ENCODE peak calls at places on chromosome 1, in six cellular contexts. R is cardiac fibroblast, T is tibial artery, O is mammary epithelial cell, Y is epithelial cell of esophagus, J is ovary. D is an unnamed sample.

GRCh38 chr1:182962554-182963115 is 9.7 kb upstream of the SHCBP1L start:
- DNase-seq in J (peak), Y (peak), O (peak), R (peak), T (peak), D (peak)

GRCh38 chr1:156839426-156840109 is 19.3 kb downstream of the INSRR start:
- DNase-seq in T (no peak), R (no peak), J (no peak), O (no peak), Y (no peak), D (no peak)

GRCh38 chr1:21295059-21295401 is 4.8 kb upstream of the ECE1 start:
- DNase-seq in Y (peak), R (no peak), J (no peak), T (no peak), O (no peak), D (no peak)

GRCh38 chr1:56908619-56909340 is 54.2 kb downstream of the C8A start:
- DNase-seq in R (peak), O (no peak), T (no peak), J (no peak), Y (no peak), D (peak)

GRCh38 chr1:19643113-19643512 is 998 bp upstream of the NBL1 start:
- DNase-seq in J (peak), R (no peak), Y (peak), O (peak), T (peak), D (no peak)

GRCh38 chr1:239169276-239169675 is 217.1 kb upstream of the CHRM3 start:
- DNase-seq in O (no peak), J (no peak), R (no peak), T (no peak), Y (peak), D (no peak)

GRCh38 chr1:9115656-9116205 is 13.2 kb downstream of the GPR157 start:
- DNase-seq in T (no peak), O (no peak), Y (peak), J (no peak), R (peak), D (no peak)

GRCh38 chr1:27005648-27006496 is 6.8 kb downstream of the TENT5B start:
- DNase-seq in T (no peak), J (no peak), O (no peak), Y (no peak), R (no peak), D (no peak)

GRCh38 chr1:181501612-181502011 is 18.3 kb downstream of the CACNA1E start:
- DNase-seq in Y (no peak), O (no peak), J (no peak), T (no peak), R (no peak), D (no peak)

GRCh38 chr1:209434631-209435217 is 148.8 kb upstream of the CAMK1G start:
- DNase-seq in J (no peak), T (no peak), Y (no peak), O (peak), R (no peak), D (no peak)

GRCh38 chr1:149936076-149936991 is at the start of gene MTMR11:
- DNase-seq in O (peak), J (peak), Y (peak), R (peak), T (peak), D (no peak)

GRCh38 chr1:170520601-170521000 is 11.4 kb upstream of the GORAB start:
- DNase-seq in O (no peak), R (no peak), J (no peak), T (no peak), Y (no peak), D (no peak)

GRCh38 chr1:35708952-35709351 is 9.7 kb downstream of the C1orf216 start:
- DNase-seq in O (no peak), Y (no peak), R (no peak), T (no peak), J (no peak), D (no peak)

GRCh38 chr1:35702540-35702939 is 16.1 kb downstream of the C1orf216 start:
- DNase-seq in T (no peak), R (no peak), Y (no peak), O (no peak), J (no peak), D (no peak)

GRCh38 chr1:35706846-35707245 is 11.8 kb downstream of the C1orf216 start:
- DNase-seq in J (no peak), T (no peak), R (no peak), O (no peak), Y (no peak), D (no peak)

GRCh38 chr1:35707253-35708178 is 11.2 kb downstream of the C1orf216 start:
- DNase-seq in T (no peak), J (no peak), O (no peak), R (no peak), Y (no peak), D (no peak)

GRCh38 chr1:35708179-35708891 is 10.3 kb downstream of the C1orf216 start:
- DNase-seq in R (no peak), T (no peak), J (no peak), Y (no peak), O (no peak), D (no peak)
- H3K4me3 ChIP-seq in R (peak), T (peak), J (peak), Y (peak), O (peak), D (peak)

GRCh38 chr1:92784639-92785500 is at the start of gene EVI5:
- DNase-seq in J (peak), Y (peak), O (peak), T (peak), R (peak), D (peak)
- TF ChIP-seq CTCF in J (no peak), Y (peak), O (no peak), T (no peak), R (peak), D (no peak)

GRCh38 chr1:6353948-6354658 is 39.5 kb downstream of the ACOT7 start:
- DNase-seq in Y (no peak), R (peak), J (no peak), O (no peak), T (no peak), D (no peak)
- H3K4me3 ChIP-seq in Y (no peak), R (no peak), J (no peak), O (no peak), T (no peak), D (no peak)

GRCh38 chr1:100350787-100351094 is 1.6 kb upstream of the CDC14A start:
- DNase-seq in T (no peak), R (no peak), O (no peak), Y (no peak), J (no peak), D (no peak)

GRCh38 chr1:100349276-100349675 is 3.0 kb upstream of the CDC14A start:
- DNase-seq in T (no peak), O (no peak), R (no peak), Y (no peak), J (no peak), D (no peak)

GRCh38 chr1:100352267-100353072 is at the start of gene CDC14A:
- DNase-seq in J (peak), O (peak), R (peak), T (peak), Y (peak), D (peak)

GRCh38 chr1:100353073-100353801 is 931 bp downstream of the CDC14A start:
- DNase-seq in O (peak), J (peak), R (no peak), T (peak), Y (peak), D (no peak)

DNA sequence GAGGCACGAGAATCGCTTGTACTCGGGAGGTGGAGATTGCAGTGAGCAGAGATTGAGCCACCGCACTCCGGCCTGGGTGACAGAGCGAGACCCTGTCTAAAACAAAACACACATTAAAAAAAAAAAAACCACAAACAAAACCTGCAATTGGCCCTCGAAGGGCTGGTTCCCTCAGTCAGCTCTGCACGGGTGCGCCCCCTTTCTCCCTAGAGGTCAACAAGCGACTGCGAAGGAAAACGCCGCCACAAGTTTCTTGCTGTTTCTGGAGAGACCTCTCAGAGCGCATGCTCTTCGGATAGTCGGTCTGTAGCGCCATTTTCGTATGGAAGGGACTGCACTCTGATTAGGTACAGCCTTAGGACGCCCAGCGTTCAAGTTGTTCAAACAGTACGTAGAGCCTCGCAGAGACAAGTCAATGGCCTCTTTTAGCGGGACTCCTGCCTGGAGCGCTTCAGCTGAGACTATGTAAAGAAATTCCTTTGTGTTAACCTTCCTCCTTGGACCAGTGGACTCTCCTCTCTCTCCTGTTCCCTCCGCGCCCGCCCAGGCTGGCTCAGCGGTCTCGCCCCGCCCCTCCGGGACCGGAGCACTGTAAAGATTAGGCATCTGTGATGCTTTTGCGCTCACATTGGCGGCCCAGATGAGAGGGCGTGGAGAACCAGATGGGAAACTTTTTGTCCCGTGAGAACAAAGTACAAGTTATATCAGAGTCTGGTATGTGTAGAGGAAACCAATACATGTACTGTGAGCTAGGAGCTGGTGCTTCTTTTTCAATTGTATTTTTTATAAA is 1.0 kb upstream of the CDC14A start:
- DNase-seq in T (peak), R (peak), O (peak), J (peak), Y (peak), D (peak)
- TF ChIP-seq CTCF in T (no peak), R (peak), O (peak), J (no peak), Y (no peak), D (no peak)

DNA sequence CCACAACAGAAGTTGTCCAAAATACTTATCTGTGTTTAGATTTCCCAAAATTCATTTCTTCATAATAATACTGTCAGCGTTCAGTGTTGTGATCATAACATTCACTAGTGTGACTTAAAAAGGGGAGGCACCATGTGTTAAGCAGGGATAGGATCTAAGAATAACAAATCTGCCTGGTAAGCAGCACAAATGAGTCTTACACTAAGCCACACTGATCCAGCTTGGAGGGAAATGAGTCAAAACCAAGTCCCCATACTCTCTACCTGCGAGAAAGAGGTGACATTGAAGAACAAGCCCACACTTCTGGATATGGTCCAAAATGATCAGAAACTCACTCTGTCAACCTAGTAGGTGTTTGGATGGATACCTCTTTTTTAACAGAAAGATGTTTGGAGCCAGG is 145.5 kb downstream of the CRB1 start:
- DNase-seq in Y (no peak), R (no peak), J (no peak), T (no peak), O (no peak), D (no peak)
- H3K4me3 ChIP-seq in Y (no peak), R (no peak), J (no peak), T (no peak), O (no peak), D (no peak)

D was measured in AG09309.